ENCODE peak calls at places on chromosomes 12 and 14, in five cellular contexts. I is IMR-90, S is SK-N-SH, F is HepG2, B is K562. K is an unnamed sample.

GRCh38 chr14:77498120-77498979 is at the start of gene ISM2:
- DNase-seq in I (peak), S (peak), F (peak), B (peak), K (no peak)

GRCh38 chr12:102478416-102479098 is 1.8 kb downstream of the IGF1 start:
- DNase-seq in I (no peak), S (no peak), F (no peak), B (no peak), K (peak)

GRCh38 chr12:48340891-48341290 is 9.8 kb downstream of the ZNF641 start:
- DNase-seq in I (no peak), S (no peak), F (no peak), B (no peak), K (no peak)

GRCh38 chr14:94367347-94367746 is 21.1 kb downstream of the SERPINA1 start:
- DNase-seq in I (no peak), S (no peak), F (no peak), B (no peak), K (no peak)

GRCh38 chr12:14514154-14514842 is 53.4 kb downstream of the PLBD1 start:
- DNase-seq in I (peak), S (peak), F (peak), B (no peak), K (no peak)

GRCh38 chr12:6764011-6764828 is 1.9 kb upstream of the PTMS start:
- DNase-seq in I (peak), S (peak), F (peak), B (peak), K (peak)

GRCh38 chr12:84638811-84639368 is 273.7 kb downstream of the SLC6A15 start:
- DNase-seq in I (peak), S (no peak), F (no peak), B (no peak), K (no peak)

GRCh38 chr12:3888654-3889053 is 15.5 kb upstream of the PARP11 start:
- DNase-seq in I (no peak), S (no peak), F (no peak), B (no peak), K (no peak)

GRCh38 chr14:72387727-72388126 is 455.5 kb downstream of the RGS6 start:
- DNase-seq in I (no peak), S (no peak), F (no peak), B (no peak), K (no peak)

GRCh38 chr12:94644141-94644575 is 6.2 kb downstream of the TMCC3 start:
- DNase-seq in I (peak), S (no peak), F (no peak), B (no peak), K (peak)

GRCh38 chr14:36976571-36977023 is 195.8 kb downstream of the SLC25A21 start:
- DNase-seq in I (peak), S (no peak), F (peak), B (peak), K (no peak)

GRCh38 chr12:110704750-110705149 is 15.8 kb upstream of the HVCN1 start:
- DNase-seq in I (no peak), S (no peak), F (peak), B (no peak), K (no peak)

GRCh38 chr12:110680032-110680431 is 8.9 kb downstream of the HVCN1 start:
- DNase-seq in I (no peak), S (no peak), F (no peak), B (no peak), K (no peak)

GRCh38 chr12:666766-667308 is 3.6 kb upstream of the NINJ2 start:
- DNase-seq in I (peak), S (no peak), F (no peak), B (no peak), K (peak)

GRCh38 chr12:7935464-7935772 is 569 bp downstream of the SLC2A3 start:
- DNase-seq in I (no peak), S (no peak), F (no peak), B (no peak), K (no peak)

GRCh38 chr12:6360080-6360571 is 15.2 kb downstream of the SCNN1A start:
- DNase-seq in I (no peak), S (no peak), F (peak), B (no peak), K (no peak)

GRCh38 chr12:94614288-94614721 is 36.1 kb downstream of the TMCC3 start:
- DNase-seq in I (no peak), S (no peak), F (no peak), B (no peak), K (no peak)

DNA sequence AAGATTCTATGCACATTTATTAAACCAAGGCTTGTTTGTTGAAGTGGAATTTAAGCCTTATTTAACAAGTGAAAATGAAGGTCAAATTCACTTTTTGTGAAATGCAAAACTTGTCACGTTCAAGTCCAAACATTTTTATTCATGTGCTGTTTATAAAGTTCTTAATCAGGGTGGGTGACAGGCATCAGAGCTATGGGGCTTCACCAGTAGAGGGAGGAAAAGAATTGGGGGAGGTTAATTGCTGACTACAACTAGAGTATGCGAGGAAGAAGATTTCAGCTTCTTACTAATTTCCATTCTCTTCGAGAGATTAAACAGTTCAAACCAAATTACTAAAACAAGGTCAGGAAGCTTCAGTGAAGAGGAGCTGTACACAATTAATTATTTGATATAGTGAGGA is 9.7 kb downstream of the MOK start:
- DNase-seq in I (peak), S (peak), F (no peak), B (no peak), K (no peak)
- TF ChIP-seq MXI1 in I (no peak), S (no peak), F (no peak), B (no peak), K (no peak)

DNA sequence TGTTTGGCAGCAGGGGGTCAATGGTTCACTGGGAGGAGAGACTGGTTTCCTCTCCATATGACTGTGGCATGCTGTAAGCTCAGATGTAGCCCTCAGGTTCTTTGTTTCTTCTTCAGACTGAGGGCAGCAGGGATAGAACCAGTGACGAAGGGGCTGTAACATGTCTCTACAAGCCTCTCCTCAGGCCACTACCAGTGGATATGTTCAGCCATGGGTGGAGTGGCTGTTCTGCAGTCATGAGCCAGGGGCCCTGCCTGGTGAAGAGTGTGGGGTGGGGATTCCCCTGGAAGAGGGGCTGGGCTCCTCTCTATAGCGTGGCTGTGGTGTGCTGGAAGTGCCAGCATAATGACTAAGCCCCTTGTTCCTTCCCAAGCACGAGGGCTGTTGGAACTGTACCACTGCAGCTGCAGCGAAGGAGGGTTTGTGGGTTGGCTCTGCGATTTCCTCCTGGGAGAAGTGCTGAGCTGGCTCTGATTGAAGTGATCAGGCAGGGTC is 55.8 kb downstream of the CMAS start:
- DNase-seq in I (peak), S (no peak), F (no peak), B (no peak), K (no peak)
- TF ChIP-seq MXI1 in I (peak), S (no peak), F (no peak), B (no peak), K (no peak)

DNA sequence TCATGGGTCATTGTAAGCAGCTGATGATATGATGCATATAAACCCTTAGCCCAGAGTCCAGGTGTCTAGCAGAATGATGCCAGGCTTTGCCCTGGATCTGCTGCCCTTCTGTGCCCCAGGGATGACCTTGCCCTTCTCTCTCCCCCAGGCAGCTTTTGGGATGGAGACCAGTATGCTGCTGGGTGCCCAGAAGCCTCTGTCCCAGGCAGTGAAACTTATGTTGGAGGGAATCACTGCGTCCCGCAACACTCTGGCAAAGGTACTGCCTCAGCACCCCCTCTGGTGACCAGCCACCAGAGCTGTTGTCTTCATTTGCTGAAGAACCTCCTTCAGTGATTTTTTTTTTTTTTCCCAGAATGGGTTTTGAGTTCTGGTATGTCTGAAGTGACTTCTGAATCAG is 23.3 kb downstream of the CYP46A1 start:
- DNase-seq in I (no peak), S (no peak), F (no peak), B (no peak), K (no peak)
- TF ChIP-seq MXI1 in I (no peak), S (no peak), F (no peak), B (no peak), K (no peak)

DNA sequence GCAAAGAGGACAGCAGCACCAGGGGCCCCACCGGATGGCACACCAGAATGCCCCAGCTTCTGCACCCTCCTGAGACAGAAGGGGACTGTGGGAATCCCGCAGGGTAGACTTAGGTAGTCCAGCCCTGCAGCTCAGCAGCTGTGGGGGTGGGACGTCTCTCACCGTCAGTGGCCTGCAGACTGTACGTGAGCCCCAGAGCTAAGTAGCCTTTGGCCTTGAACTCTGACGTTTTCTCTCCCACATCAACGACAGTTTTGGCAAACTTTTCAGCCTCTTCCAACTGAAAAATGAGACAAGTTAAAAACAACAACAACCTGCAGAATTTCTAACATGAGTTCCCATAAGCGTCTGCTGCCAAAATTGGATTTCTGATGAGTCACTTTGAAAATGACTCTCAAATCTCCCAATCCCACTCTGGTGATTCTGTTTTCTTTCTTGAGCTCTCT is 161.4 kb downstream of the TTC7B start:
- DNase-seq in I (peak), S (no peak), F (peak), B (no peak), K (no peak)
- TF ChIP-seq MXI1 in I (no peak), S (no peak), F (no peak), B (no peak), K (no peak)

DNA sequence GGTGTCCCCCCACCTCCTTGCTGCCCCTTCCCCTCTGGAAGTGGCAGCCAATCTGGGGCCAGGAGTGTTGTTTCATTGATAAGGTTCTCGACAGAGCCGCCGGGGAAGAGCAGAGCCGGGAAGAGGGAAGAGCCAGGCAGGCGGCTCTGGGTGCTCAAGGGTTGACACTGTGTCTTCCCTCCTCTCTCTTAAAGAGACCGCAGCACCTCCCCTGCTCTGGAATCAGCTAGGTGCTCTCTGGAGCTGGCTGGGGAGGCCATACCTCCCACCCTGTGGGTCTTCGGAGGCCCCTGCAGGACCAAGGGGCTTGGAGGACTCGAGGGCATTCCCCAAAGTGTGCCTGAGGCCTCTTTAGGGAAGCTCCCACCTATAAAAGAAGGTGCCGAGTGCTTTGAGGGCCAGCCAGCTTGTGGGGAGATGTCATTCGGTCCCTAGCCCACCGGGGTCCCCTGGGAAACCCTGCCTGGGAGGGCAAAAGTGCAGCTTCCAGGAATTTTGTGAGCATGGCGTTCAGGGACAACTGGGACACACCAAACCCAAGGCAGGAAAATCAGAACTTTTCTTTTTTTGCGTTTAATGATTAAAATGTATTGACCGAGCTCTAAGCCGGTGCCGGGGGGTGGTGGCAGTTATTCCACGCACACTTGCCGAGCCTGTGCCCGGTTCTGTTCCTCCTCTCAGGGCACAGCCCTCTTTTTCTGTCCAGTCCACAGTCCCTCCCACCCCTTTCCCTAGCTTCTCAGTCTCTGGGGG is 2.9 kb downstream of the SETD1B start:
- DNase-seq in I (no peak), S (peak), F (no peak), B (no peak), K (no peak)
- TF ChIP-seq MXI1 in I (no peak), S (no peak), F (no peak), B (no peak), K (no peak)

K was measured in GM12878.